ENCODE peak calls at places on chromosomes 3 and 15, in five cellular contexts. Q, P, T, B and X are unnamed samples.

GRCh38 chr3:155919728-155920127 is 49.3 kb downstream of the GMPS start:
- DNase-seq in Q (no peak), P (no peak), T (no peak), B (no peak), X (no peak)

GRCh38 chr3:42983927-42984326 is 4.8 kb downstream of the GASK1A start:
- DNase-seq in Q (no peak), P (no peak), T (no peak), B (no peak), X (no peak)

GRCh38 chr3:16807981-16808380 is 76.8 kb upstream of the PLCL2 start:
- DNase-seq in Q (no peak), P (peak; percentile 85), T (no peak), B (no peak), X (no peak)

GRCh38 chr3:101513419-101513986 is 491 bp upstream of the SENP7 start:
- DNase-seq in Q (no peak), P (no peak), T (no peak), B (no peak), X (no peak)

GRCh38 chr15:97968380-97968779 is 7.9 kb downstream of the ARRDC4 start:
- DNase-seq in Q (no peak), P (no peak), T (no peak), B (no peak), X (no peak)

GRCh38 chr15:79136434-79137046 is 46.0 kb upstream of the RASGRF1 start:
- DNase-seq in Q (no peak), P (no peak), T (no peak), B (no peak), X (no peak)

GRCh38 chr15:69997701-69998273 is 99.9 kb downstream of the TLE3 start:
- DNase-seq in Q (no peak), P (no peak), T (no peak), B (no peak), X (no peak)

GRCh38 chr3:51982352-51982837 is 940 bp upstream of the ACY1 start:
- DNase-seq in Q (no peak), P (no peak), T (peak; percentile 45), B (no peak), X (no peak)

GRCh38 chr15:60761505-60761845 is 282.5 kb upstream of the ICE2 start:
- DNase-seq in Q (no peak), P (no peak), T (no peak), B (no peak), X (no peak)

GRCh38 chr3:128367726-128368125 is 99.0 kb downstream of the DNAJB8 start:
- DNase-seq in Q (no peak), P (no peak), T (no peak), B (no peak), X (no peak)

GRCh38 chr3:32004111-32004790 is 22.7 kb downstream of the ZNF860 start:
- DNase-seq in Q (no peak), P (peak; percentile 86), T (no peak), B (no peak), X (no peak)

GRCh38 chr15:57220220-57220619 is 156.1 kb upstream of the CGNL1 start:
- DNase-seq in Q (no peak), P (peak; percentile 63), T (no peak), B (no peak), X (no peak)

GRCh38 chr3:76383781-76384180 is 598.4 kb upstream of the ZNF717 start:
- DNase-seq in Q (no peak), P (peak; percentile 79), T (no peak), B (no peak), X (peak; percentile 41)

GRCh38 chr15:69044899-69045298 is 30.4 kb downstream of the NOX5 start:
- DNase-seq in Q (no peak), P (no peak), T (no peak), B (no peak), X (no peak)

GRCh38 chr3:7640787-7641186 is 779.9 kb downstream of the GRM7 start:
- DNase-seq in Q (no peak), P (no peak), T (no peak), B (no peak), X (no peak)

GRCh38 chr3:171132873-171133272 is 106.4 kb upstream of the SLC2A2 start:
- DNase-seq in Q (no peak), P (no peak), T (no peak), B (no peak), X (no peak)

GRCh38 chr15:84033793-84034553 is 201.6 kb upstream of the GOLGA6L4 start:
- DNase-seq in Q (no peak), P (no peak), T (no peak), B (no peak), X (no peak)

GRCh38 chr3:183534249-183534648 is 21.3 kb downstream of the KLHL6 start:
- DNase-seq in Q (no peak), P (no peak), T (no peak), B (no peak), X (no peak)

GRCh38 chr3:143291826-143292447 is 172.4 kb downstream of the CHST2 start:
- DNase-seq in Q (no peak), P (no peak), T (no peak), B (no peak), X (no peak)

GRCh38 chr3:55297706-55298105 is 189.4 kb downstream of the WNT5A start:
- DNase-seq in Q (no peak), P (no peak), T (no peak), B (no peak), X (no peak)

GRCh38 chr3:50352762-50353161 is 2.1 kb downstream of the CYB561D2 start:
- DNase-seq in Q (no peak), P (peak; percentile 6), T (no peak), B (no peak), X (no peak)

GRCh38 chr15:80068578-80068977 is 9.1 kb downstream of the ZFAND6 start:
- DNase-seq in Q (no peak), P (no peak), T (no peak), B (no peak), X (no peak)